ENCODE peak calls at places on chromosomes 5 and 9, in five cellular contexts. One of them, this sample, is unnamed.

GRCh38 chr9:136665111-136665703 is 2.5 kb downstream of the EGFL7 start:
- DNase-seq in SK-N-SH: peak; percentile 92
- DNase-seq in caudate nucleus: no peak
- DNase-seq in stomach: no peak
- DNase-seq in colonic mucosa: no peak
- DNase-seq in this sample: no peak

GRCh38 chr9:132090771-132091170 is 11.1 kb upstream of the MED27 start:
- DNase-seq in stomach: no peak
- DNase-seq in colonic mucosa: no peak
- DNase-seq in SK-N-SH: no peak
- DNase-seq in caudate nucleus: no peak
- DNase-seq in this sample: peak; percentile 24

GRCh38 chr5:77292026-77292757 is 81.7 kb downstream of the PDE8B start:
- DNase-seq in SK-N-SH: no peak
- DNase-seq in stomach: no peak
- DNase-seq in caudate nucleus: no peak
- DNase-seq in colonic mucosa: no peak
- DNase-seq in this sample: no peak

GRCh38 chr9:134405527-134405926 is 79.3 kb downstream of the RXRA start:
- DNase-seq in SK-N-SH: no peak
- DNase-seq in colonic mucosa: no peak
- DNase-seq in caudate nucleus: no peak
- DNase-seq in stomach: no peak
- DNase-seq in this sample: no peak

GRCh38 chr5:153780876-153781275 is 257.8 kb downstream of the FAM114A2 start:
- DNase-seq in caudate nucleus: no peak
- DNase-seq in stomach: no peak
- DNase-seq in SK-N-SH: no peak
- DNase-seq in colonic mucosa: no peak
- DNase-seq in this sample: no peak

GRCh38 chr9:3732077-3733038 is 206.6 kb upstream of the RFX3 start:
- DNase-seq in SK-N-SH: peak; percentile 77
- DNase-seq in caudate nucleus: no peak
- DNase-seq in colonic mucosa: peak; percentile 73
- DNase-seq in stomach: no peak
- DNase-seq in this sample: peak; percentile 33

GRCh38 chr5:72106922-72107873 is at the start of gene MAP1B:
- DNase-seq in SK-N-SH: peak; percentile 90
- DNase-seq in colonic mucosa: peak; percentile 19
- DNase-seq in stomach: no peak
- DNase-seq in caudate nucleus: peak; percentile 5
- DNase-seq in this sample: no peak

GRCh38 chr9:117718085-117718484 is 13.9 kb downstream of the TLR4 start:
- DNase-seq in stomach: no peak
- DNase-seq in caudate nucleus: no peak
- DNase-seq in SK-N-SH: no peak
- DNase-seq in colonic mucosa: no peak
- DNase-seq in this sample: peak; percentile 59

GRCh38 chr5:181044662-181045305 is 4.7 kb downstream of the BTNL9 start:
- DNase-seq in colonic mucosa: no peak
- DNase-seq in stomach: no peak
- DNase-seq in SK-N-SH: no peak
- DNase-seq in caudate nucleus: no peak
- DNase-seq in this sample: no peak

GRCh38 chr5:124920909-124921666 is 174.6 kb upstream of the ZNF608 start:
- DNase-seq in caudate nucleus: no peak
- DNase-seq in SK-N-SH: no peak
- DNase-seq in stomach: no peak
- DNase-seq in colonic mucosa: no peak
- DNase-seq in this sample: no peak

GRCh38 chr9:563200-563599 is 278.3 kb upstream of the DMRT1 start:
- DNase-seq in SK-N-SH: no peak
- DNase-seq in stomach: no peak
- DNase-seq in caudate nucleus: no peak
- DNase-seq in colonic mucosa: no peak
- DNase-seq in this sample: no peak

GRCh38 chr5:135434591-135435466 is 12.3 kb downstream of the DCANP1 start:
- DNase-seq in colonic mucosa: no peak
- DNase-seq in SK-N-SH: no peak
- DNase-seq in stomach: no peak
- DNase-seq in caudate nucleus: no peak
- DNase-seq in this sample: no peak

GRCh38 chr9:109411818-109412352 is 86.2 kb downstream of the PTPN3 start:
- DNase-seq in stomach: no peak
- DNase-seq in SK-N-SH: peak; percentile 44
- DNase-seq in caudate nucleus: no peak
- DNase-seq in colonic mucosa: no peak
- DNase-seq in this sample: no peak

GRCh38 chr9:92707530-92707929 is 37.6 kb upstream of the IPPK start:
- DNase-seq in SK-N-SH: no peak
- DNase-seq in colonic mucosa: no peak
- DNase-seq in caudate nucleus: no peak
- DNase-seq in stomach: no peak
- DNase-seq in this sample: no peak

GRCh38 chr5:170562166-170562565 is 58.3 kb downstream of the KCNIP1 start:
- DNase-seq in stomach: no peak
- DNase-seq in SK-N-SH: no peak
- DNase-seq in colonic mucosa: no peak
- DNase-seq in caudate nucleus: no peak
- DNase-seq in this sample: no peak

GRCh38 chr5:138212828-138213160 is 329 bp downstream of the CDC23 start:
- DNase-seq in colonic mucosa: no peak
- DNase-seq in caudate nucleus: no peak
- DNase-seq in stomach: no peak
- DNase-seq in SK-N-SH: no peak
- DNase-seq in this sample: no peak

GRCh38 chr9:83056911-83057310 is 6.0 kb downstream of the RASEF start:
- DNase-seq in SK-N-SH: no peak
- DNase-seq in stomach: no peak
- DNase-seq in caudate nucleus: no peak
- DNase-seq in colonic mucosa: peak; percentile 54
- DNase-seq in this sample: no peak

GRCh38 chr5:83095973-83096539 is 18.7 kb downstream of the XRCC4 start:
- DNase-seq in colonic mucosa: no peak
- DNase-seq in caudate nucleus: no peak
- DNase-seq in stomach: no peak
- DNase-seq in SK-N-SH: no peak
- DNase-seq in this sample: no peak

GRCh38 chr5:36367524-36367923 is 65.8 kb upstream of the RANBP3L start:
- DNase-seq in colonic mucosa: no peak
- DNase-seq in SK-N-SH: no peak
- DNase-seq in stomach: no peak
- DNase-seq in caudate nucleus: no peak
- DNase-seq in this sample: no peak

GRCh38 chr9:108784128-108784490 is 71.7 kb downstream of the ACTL7B start:
- DNase-seq in colonic mucosa: no peak
- DNase-seq in stomach: no peak
- DNase-seq in SK-N-SH: no peak
- DNase-seq in caudate nucleus: no peak
- DNase-seq in this sample: no peak

GRCh38 chr5:133977161-133977787 is 8.8 kb upstream of the C5orf15 start:
- DNase-seq in stomach: peak; percentile 37
- DNase-seq in colonic mucosa: no peak
- DNase-seq in caudate nucleus: no peak
- DNase-seq in SK-N-SH: no peak
- DNase-seq in this sample: no peak

GRCh38 chr5:135913713-135914626 is 18.3 kb upstream of the IL9 start:
- DNase-seq in caudate nucleus: no peak
- DNase-seq in stomach: no peak
- DNase-seq in colonic mucosa: no peak
- DNase-seq in SK-N-SH: no peak
- DNase-seq in this sample: no peak

GRCh38 chr5:65812648-65813047 is 90.6 kb downstream of the NLN start:
- DNase-seq in SK-N-SH: no peak
- DNase-seq in colonic mucosa: peak; percentile 82
- DNase-seq in stomach: peak; percentile 46
- DNase-seq in caudate nucleus: no peak
- DNase-seq in this sample: no peak

GRCh38 chr5:174529925-174530681 is 194.3 kb upstream of the MSX2 start:
- DNase-seq in caudate nucleus: no peak
- DNase-seq in stomach: no peak
- DNase-seq in colonic mucosa: no peak
- DNase-seq in SK-N-SH: no peak
- DNase-seq in this sample: no peak

GRCh38 chr5:42583322-42583721 is 160.1 kb downstream of the GHR start:
- DNase-seq in colonic mucosa: peak; percentile 65
- DNase-seq in stomach: peak; percentile 43
- DNase-seq in caudate nucleus: no peak
- DNase-seq in SK-N-SH: peak; percentile 37
- DNase-seq in this sample: no peak

GRCh38 chr5:81524015-81524414 is 130.1 kb upstream of the ACOT12 start:
- DNase-seq in stomach: no peak
- DNase-seq in colonic mucosa: no peak
- DNase-seq in SK-N-SH: no peak
- DNase-seq in caudate nucleus: no peak
- DNase-seq in this sample: no peak

GRCh38 chr9:129343697-129344375 is 165.8 kb upstream of the IER5L start:
- DNase-seq in stomach: peak; percentile 42
- DNase-seq in SK-N-SH: no peak
- DNase-seq in caudate nucleus: no peak
- DNase-seq in colonic mucosa: peak; percentile 45
- DNase-seq in this sample: no peak

GRCh38 chr5:111997308-111998159 is 240.5 kb upstream of the NREP start:
- DNase-seq in stomach: no peak
- DNase-seq in SK-N-SH: no peak
- DNase-seq in colonic mucosa: no peak
- DNase-seq in caudate nucleus: no peak
- DNase-seq in this sample: peak; percentile 98

GRCh38 chr5:26700759-26701384 is 337.5 kb downstream of the CDH9 start:
- DNase-seq in SK-N-SH: peak; percentile 38
- DNase-seq in stomach: no peak
- DNase-seq in caudate nucleus: no peak
- DNase-seq in colonic mucosa: no peak
- DNase-seq in this sample: no peak

GRCh38 chr5:143215685-143216084 is 187.8 kb downstream of the NR3C1 start:
- DNase-seq in SK-N-SH: no peak
- DNase-seq in stomach: no peak
- DNase-seq in colonic mucosa: no peak
- DNase-seq in caudate nucleus: no peak
- DNase-seq in this sample: no peak

GRCh38 chr5:17147225-17148120 is 70.0 kb upstream of the BASP1 start:
- DNase-seq in SK-N-SH: no peak
- DNase-seq in colonic mucosa: no peak
- DNase-seq in caudate nucleus: no peak
- DNase-seq in stomach: no peak
- DNase-seq in this sample: no peak

GRCh38 chr9:113222482-113222841 is 1.1 kb downstream of the SLC31A1 start:
- DNase-seq in colonic mucosa: peak; percentile 48
- DNase-seq in caudate nucleus: no peak
- DNase-seq in SK-N-SH: no peak
- DNase-seq in stomach: no peak
- DNase-seq in this sample: no peak

GRCh38 chr9:113220467-113221002 is 542 bp downstream of the FKBP15 start:
- DNase-seq in SK-N-SH: no peak
- DNase-seq in caudate nucleus: no peak
- DNase-seq in colonic mucosa: peak; percentile 27
- DNase-seq in stomach: no peak
- DNase-seq in this sample: no peak

GRCh38 chr9:113219972-113220371 is 1.1 kb downstream of the FKBP15 start:
- DNase-seq in stomach: no peak
- DNase-seq in colonic mucosa: no peak
- DNase-seq in caudate nucleus: no peak
- DNase-seq in SK-N-SH: no peak
- DNase-seq in this sample: no peak

GRCh38 chr9:113221003-113221799 is at the start of the genes FKBP15 and SLC31A1:
- DNase-seq in stomach: peak; percentile 99
- DNase-seq in SK-N-SH: peak; percentile 96
- DNase-seq in colonic mucosa: peak; percentile 98
- DNase-seq in caudate nucleus: peak; percentile 91
- DNase-seq in this sample: peak; percentile 92

DNA sequence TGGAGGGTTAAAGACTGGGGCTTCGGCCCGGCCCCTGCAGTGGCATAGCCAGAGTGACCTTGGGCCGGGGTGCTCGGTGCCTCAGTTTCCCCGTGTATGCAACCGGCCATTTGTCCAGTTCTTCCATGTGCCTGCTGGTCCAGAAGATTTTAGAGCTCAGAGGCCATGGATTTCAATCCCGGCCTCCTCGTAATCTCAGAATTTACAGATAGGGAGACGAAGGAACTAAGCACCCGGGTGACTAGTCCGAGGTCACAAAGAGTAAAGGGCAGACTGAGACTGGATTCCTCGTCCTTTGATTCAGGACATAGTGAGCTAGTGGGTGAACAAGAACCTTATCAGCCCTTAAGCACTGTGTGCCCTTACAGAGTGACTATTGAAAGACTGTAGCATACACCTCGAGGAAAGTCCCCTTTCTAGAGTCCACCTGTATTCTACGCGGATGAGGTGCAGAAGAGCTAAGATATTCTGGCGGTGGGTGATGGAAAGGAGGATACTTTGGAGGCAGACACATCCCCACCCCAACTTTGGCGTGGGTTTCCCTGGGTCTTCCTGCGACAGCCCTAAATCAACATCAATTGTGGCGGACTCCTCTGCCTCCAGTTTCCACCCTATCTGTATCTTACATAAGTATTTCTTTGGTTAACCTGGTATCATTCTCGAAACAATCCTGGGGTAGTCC is 597 bp downstream of the SLC31A1 start:
- DNase-seq in colonic mucosa: no peak
- DNase-seq in caudate nucleus: no peak
- DNase-seq in SK-N-SH: peak; percentile 22
- DNase-seq in stomach: no peak
- DNase-seq in this sample: no peak
- H3K27ac ChIP-seq in colonic mucosa: peak overlapping the region; percentile 76
- H3K27ac ChIP-seq in caudate nucleus: peak overlapping the region; percentile 48
- H3K27ac ChIP-seq in SK-N-SH: peak overlapping the region; percentile 67
- H3K27ac ChIP-seq in stomach: peak overlapping the region; percentile 85
- H3K27ac ChIP-seq in this sample: peak overlapping the region; percentile 72

DNA sequence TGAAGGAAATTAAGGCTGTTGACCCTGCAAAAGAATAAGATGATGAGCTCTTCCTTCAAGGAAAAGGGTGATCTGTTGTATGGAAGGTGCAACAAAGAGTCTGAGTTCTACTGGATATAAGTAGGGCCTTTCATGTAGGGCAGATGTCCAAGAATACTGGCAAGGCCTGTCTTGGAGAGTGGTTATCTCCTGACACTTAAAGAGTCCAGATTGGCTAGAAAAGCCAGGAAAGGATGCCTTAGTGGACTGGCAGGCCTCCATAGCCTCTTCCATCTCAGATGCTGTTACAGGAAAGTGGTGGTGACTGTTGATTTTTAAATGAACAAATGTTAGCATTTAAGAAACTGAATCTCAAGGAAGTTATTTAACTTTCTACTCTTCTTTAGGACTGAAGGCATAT is 396.2 kb downstream of the RAB3C start:
- DNase-seq in stomach: no peak
- DNase-seq in caudate nucleus: no peak
- DNase-seq in SK-N-SH: no peak
- DNase-seq in colonic mucosa: no peak
- DNase-seq in this sample: no peak
- H3K27ac ChIP-seq in stomach: no peak overlapping the region
- H3K27ac ChIP-seq in caudate nucleus: no peak overlapping the region
- H3K27ac ChIP-seq in SK-N-SH: no peak overlapping the region
- H3K27ac ChIP-seq in colonic mucosa: no peak overlapping the region
- H3K27ac ChIP-seq in this sample: no peak overlapping the region

GRCh38 chr5:2867373-2867933 is 116.0 kb upstream of the IRX2 start:
- DNase-seq in colonic mucosa: no peak
- DNase-seq in caudate nucleus: no peak
- DNase-seq in stomach: no peak
- DNase-seq in SK-N-SH: no peak
- DNase-seq in this sample: no peak
- H3K27ac ChIP-seq in colonic mucosa: no peak overlapping the region
- H3K27ac ChIP-seq in caudate nucleus: no peak overlapping the region
- H3K27ac ChIP-seq in stomach: no peak overlapping the region
- H3K27ac ChIP-seq in SK-N-SH: no peak overlapping the region
- H3K27ac ChIP-seq in this sample: no peak overlapping the region

GRCh38 chr5:73897886-73898285 is 271.9 kb downstream of the ARHGEF28 start:
- DNase-seq in SK-N-SH: no peak
- DNase-seq in colonic mucosa: no peak
- DNase-seq in stomach: no peak
- DNase-seq in caudate nucleus: no peak
- DNase-seq in this sample: no peak
- H3K27ac ChIP-seq in SK-N-SH: no peak overlapping the region
- H3K27ac ChIP-seq in colonic mucosa: no peak overlapping the region
- H3K27ac ChIP-seq in stomach: no peak overlapping the region
- H3K27ac ChIP-seq in caudate nucleus: no peak overlapping the region
- H3K27ac ChIP-seq in this sample: no peak overlapping the region

This sample was measured in epithelial cell of prostate.